ENCODE peak calls at places on chromosomes 7 and 10, in six cellular contexts. One of them, this sample, is unnamed. For H3K27me3, the result is how much of the 10 kb centered on the place peaks cover.

GRCh38 chr7:157271991-157272324 is 64.8 kb upstream of the DNAJB6 start:
- DNase-seq in heart right ventricle: peak
- DNase-seq in adrenal gland: peak
- DNase-seq in tibial artery: peak
- DNase-seq in PC-9: no peak
- DNase-seq in colonic mucosa: no peak
- DNase-seq in this sample: peak

GRCh38 chr7:94289071-94289470 is 105.6 kb upstream of the COL1A2 start:
- DNase-seq in heart right ventricle: peak
- DNase-seq in adrenal gland: peak
- DNase-seq in tibial artery: peak
- DNase-seq in PC-9: peak
- DNase-seq in colonic mucosa: peak
- DNase-seq in this sample: peak

GRCh38 chr7:133570321-133570720 is 317.4 kb downstream of the EXOC4 start:
- DNase-seq in heart right ventricle: no peak
- DNase-seq in adrenal gland: no peak
- DNase-seq in tibial artery: no peak
- DNase-seq in PC-9: no peak
- DNase-seq in colonic mucosa: no peak
- DNase-seq in this sample: no peak

GRCh38 chr10:126376956-126377355 is 11.3 kb downstream of the ADAM12 start:
- DNase-seq in heart right ventricle: no peak
- DNase-seq in adrenal gland: no peak
- DNase-seq in tibial artery: no peak
- DNase-seq in PC-9: peak
- DNase-seq in colonic mucosa: no peak
- DNase-seq in this sample: peak

GRCh38 chr10:99672884-99673283 is 13.6 kb downstream of the ENTPD7 start:
- DNase-seq in heart right ventricle: no peak
- DNase-seq in adrenal gland: no peak
- DNase-seq in tibial artery: no peak
- DNase-seq in PC-9: no peak
- DNase-seq in colonic mucosa: no peak
- DNase-seq in this sample: no peak

GRCh38 chr7:22665816-22666375 is 61.1 kb upstream of the IL6 start:
- DNase-seq in heart right ventricle: no peak
- DNase-seq in adrenal gland: no peak
- DNase-seq in tibial artery: no peak
- DNase-seq in PC-9: peak
- DNase-seq in colonic mucosa: no peak
- DNase-seq in this sample: no peak

GRCh38 chr10:113557389-113558321 is 4.8 kb downstream of the HABP2 start:
- DNase-seq in heart right ventricle: peak
- DNase-seq in adrenal gland: peak
- DNase-seq in tibial artery: no peak
- DNase-seq in PC-9: no peak
- DNase-seq in colonic mucosa: no peak
- DNase-seq in this sample: no peak

GRCh38 chr7:140541176-140541512 is 61.8 kb upstream of the MKRN1 start:
- DNase-seq in heart right ventricle: no peak
- DNase-seq in adrenal gland: no peak
- DNase-seq in tibial artery: no peak
- DNase-seq in PC-9: no peak
- DNase-seq in colonic mucosa: no peak
- DNase-seq in this sample: no peak

GRCh38 chr10:85967594-85967993 is 399.0 kb downstream of the GRID1 start:
- DNase-seq in heart right ventricle: no peak
- DNase-seq in adrenal gland: no peak
- DNase-seq in tibial artery: no peak
- DNase-seq in PC-9: no peak
- DNase-seq in colonic mucosa: no peak
- DNase-seq in this sample: peak

GRCh38 chr10:21166557-21167287 is 269.6 kb upstream of the NEBL start:
- DNase-seq in heart right ventricle: no peak
- DNase-seq in adrenal gland: no peak
- DNase-seq in tibial artery: no peak
- DNase-seq in PC-9: no peak
- DNase-seq in colonic mucosa: peak
- DNase-seq in this sample: no peak

GRCh38 chr10:32379314-32379949 is 32.5 kb upstream of the EPC1 start:
- DNase-seq in heart right ventricle: peak
- DNase-seq in adrenal gland: no peak
- DNase-seq in tibial artery: no peak
- DNase-seq in PC-9: peak
- DNase-seq in colonic mucosa: no peak
- DNase-seq in this sample: no peak

GRCh38 chr7:79296553-79297320 is 156.7 kb downstream of the MAGI2 start:
- DNase-seq in heart right ventricle: no peak
- DNase-seq in adrenal gland: no peak
- DNase-seq in tibial artery: no peak
- DNase-seq in PC-9: no peak
- DNase-seq in colonic mucosa: no peak
- DNase-seq in this sample: no peak

GRCh38 chr10:34628174-34628802 is 186.8 kb downstream of the PARD3 start:
- DNase-seq in heart right ventricle: peak
- DNase-seq in adrenal gland: peak
- DNase-seq in tibial artery: peak
- DNase-seq in PC-9: no peak
- DNase-seq in colonic mucosa: peak
- DNase-seq in this sample: no peak

GRCh38 chr7:157611341-157611740 is 274.5 kb downstream of the DNAJB6 start:
- DNase-seq in heart right ventricle: no peak
- DNase-seq in adrenal gland: no peak
- DNase-seq in tibial artery: no peak
- DNase-seq in PC-9: no peak
- DNase-seq in colonic mucosa: no peak
- DNase-seq in this sample: no peak

GRCh38 chr7:6623589-6624245 is 8.3 kb downstream of the ZNF853 start:
- DNase-seq in heart right ventricle: no peak
- DNase-seq in adrenal gland: no peak
- DNase-seq in tibial artery: no peak
- DNase-seq in PC-9: no peak
- DNase-seq in colonic mucosa: no peak
- DNase-seq in this sample: no peak

GRCh38 chr10:75742355-75742754 is 310.9 kb downstream of the LRMDA start:
- DNase-seq in heart right ventricle: no peak
- DNase-seq in adrenal gland: no peak
- DNase-seq in tibial artery: no peak
- DNase-seq in PC-9: no peak
- DNase-seq in colonic mucosa: no peak
- DNase-seq in this sample: no peak

GRCh38 chr7:111090834-111091233 is at the start of gene LRRN3:
- DNase-seq in heart right ventricle: peak
- DNase-seq in adrenal gland: peak
- DNase-seq in tibial artery: peak
- DNase-seq in PC-9: no peak
- DNase-seq in colonic mucosa: no peak
- DNase-seq in this sample: no peak

GRCh38 chr7:141013345-141013715 is 1.4 kb downstream of the MRPS33 start:
- DNase-seq in heart right ventricle: no peak
- DNase-seq in adrenal gland: no peak
- DNase-seq in tibial artery: no peak
- DNase-seq in PC-9: no peak
- DNase-seq in colonic mucosa: no peak
- DNase-seq in this sample: no peak

GRCh38 chr10:96651998-96652431 is 65.2 kb upstream of the TM9SF3 start:
- DNase-seq in heart right ventricle: peak
- DNase-seq in adrenal gland: peak
- DNase-seq in tibial artery: no peak
- DNase-seq in PC-9: no peak
- DNase-seq in colonic mucosa: no peak
- DNase-seq in this sample: no peak

GRCh38 chr10:43648083-43648391 is 644 bp downstream of the ZNF32 start:
- DNase-seq in heart right ventricle: no peak
- DNase-seq in adrenal gland: no peak
- DNase-seq in tibial artery: no peak
- DNase-seq in PC-9: no peak
- DNase-seq in colonic mucosa: no peak
- DNase-seq in this sample: no peak

GRCh38 chr7:845091-845490 is 12.8 kb downstream of the SUN1 start:
- DNase-seq in heart right ventricle: no peak
- DNase-seq in adrenal gland: no peak
- DNase-seq in tibial artery: no peak
- DNase-seq in PC-9: no peak
- DNase-seq in colonic mucosa: no peak
- DNase-seq in this sample: no peak

GRCh38 chr7:135206887-135207738 is 4.2 kb downstream of the WDR91 start:
- DNase-seq in heart right ventricle: no peak
- DNase-seq in adrenal gland: no peak
- DNase-seq in tibial artery: no peak
- DNase-seq in PC-9: no peak
- DNase-seq in colonic mucosa: no peak
- DNase-seq in this sample: no peak

GRCh38 chr10:29435809-29436501 is 147.1 kb downstream of the LYZL1 start:
- DNase-seq in heart right ventricle: no peak
- DNase-seq in adrenal gland: no peak
- DNase-seq in tibial artery: no peak
- DNase-seq in PC-9: no peak
- DNase-seq in colonic mucosa: no peak
- DNase-seq in this sample: no peak

GRCh38 chr7:1229334-1229935 is 3.2 kb upstream of the UNCX start:
- DNase-seq in heart right ventricle: no peak
- DNase-seq in adrenal gland: no peak
- DNase-seq in tibial artery: no peak
- DNase-seq in PC-9: no peak
- DNase-seq in colonic mucosa: no peak
- DNase-seq in this sample: no peak

GRCh38 chr10:34449836-34450235 is 365.3 kb downstream of the PARD3 start:
- DNase-seq in heart right ventricle: no peak
- DNase-seq in adrenal gland: no peak
- DNase-seq in tibial artery: no peak
- DNase-seq in PC-9: no peak
- DNase-seq in colonic mucosa: no peak
- DNase-seq in this sample: no peak

GRCh38 chr7:153061913-153062528 is 302.5 kb downstream of the ACTR3B start:
- DNase-seq in heart right ventricle: no peak
- DNase-seq in adrenal gland: no peak
- DNase-seq in tibial artery: no peak
- DNase-seq in PC-9: no peak
- DNase-seq in colonic mucosa: no peak
- DNase-seq in this sample: no peak

GRCh38 chr7:89334785-89335184 is 539.2 kb upstream of the TEX47 start:
- DNase-seq in heart right ventricle: no peak
- DNase-seq in adrenal gland: no peak
- DNase-seq in tibial artery: no peak
- DNase-seq in PC-9: no peak
- DNase-seq in colonic mucosa: no peak
- DNase-seq in this sample: no peak

GRCh38 chr10:94639902-94640301 is 43.6 kb upstream of the CYP2C18 start:
- DNase-seq in heart right ventricle: no peak
- DNase-seq in adrenal gland: no peak
- DNase-seq in tibial artery: no peak
- DNase-seq in PC-9: no peak
- DNase-seq in colonic mucosa: no peak
- DNase-seq in this sample: no peak
- TF ChIP-seq CTCF in heart right ventricle: no peak
- TF ChIP-seq CTCF in adrenal gland: no peak
- TF ChIP-seq CTCF in tibial artery: no peak
- TF ChIP-seq CTCF in PC-9: no peak
- TF ChIP-seq CTCF in colonic mucosa: no peak
- TF ChIP-seq CTCF in this sample: no peak

DNA sequence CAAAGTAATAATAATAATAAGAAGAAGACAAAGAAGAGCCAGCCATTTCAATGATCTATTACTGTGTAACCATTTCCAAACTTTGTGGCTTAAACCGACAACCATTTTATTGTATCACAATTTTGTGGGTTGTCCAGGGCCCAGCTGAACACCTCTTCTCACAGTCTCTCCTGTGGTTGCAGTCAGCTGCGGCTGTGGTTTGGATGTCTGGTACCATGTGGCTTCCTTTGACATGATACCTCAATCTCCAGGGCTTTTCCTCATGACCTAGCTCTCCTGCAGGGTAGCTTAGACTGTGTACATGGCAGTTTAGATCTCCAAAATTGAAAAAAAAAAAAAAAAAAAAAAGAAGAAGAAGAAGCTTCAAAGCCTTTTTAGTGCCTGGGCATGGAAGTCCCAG is 72.6 kb upstream of the NFKB2 start:
- DNase-seq in heart right ventricle: no peak
- DNase-seq in adrenal gland: no peak
- DNase-seq in tibial artery: no peak
- DNase-seq in PC-9: no peak
- DNase-seq in colonic mucosa: no peak
- DNase-seq in this sample: no peak
- H3K4me3 ChIP-seq in heart right ventricle: no peak
- H3K4me3 ChIP-seq in adrenal gland: no peak
- H3K4me3 ChIP-seq in tibial artery: no peak
- H3K4me3 ChIP-seq in PC-9: no peak
- H3K4me3 ChIP-seq in colonic mucosa: no peak
- H3K4me3 ChIP-seq in this sample: no peak

DNA sequence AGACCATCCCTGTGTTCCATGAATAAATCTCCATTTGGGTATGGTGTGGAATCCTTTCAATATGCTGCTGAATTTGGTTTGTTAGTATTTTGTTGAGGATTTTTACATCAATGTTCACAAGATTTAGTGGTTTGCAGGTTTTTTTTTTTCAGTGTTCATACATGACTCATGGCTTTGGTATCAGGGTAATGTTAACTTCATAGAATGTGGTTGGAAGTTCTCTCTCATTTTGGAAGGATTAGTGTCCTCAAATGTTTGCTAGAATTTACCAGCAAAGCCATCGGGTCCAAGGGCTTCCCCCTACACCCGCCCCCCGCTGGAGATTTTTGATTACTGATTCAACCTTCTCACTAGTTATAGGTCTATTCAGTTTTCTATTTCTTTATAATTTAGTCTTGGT is 398.0 kb downstream of the NXPH1 start:
- DNase-seq in heart right ventricle: no peak
- DNase-seq in adrenal gland: no peak
- DNase-seq in tibial artery: no peak
- DNase-seq in PC-9: no peak
- DNase-seq in colonic mucosa: no peak
- DNase-seq in this sample: peak
- H3K27me3 ChIP-seq in heart right ventricle: under half
- H3K27me3 ChIP-seq in adrenal gland: under half
- H3K27me3 ChIP-seq in tibial artery: under half
- H3K27me3 ChIP-seq in PC-9: under half
- H3K27me3 ChIP-seq in colonic mucosa: under half
- H3K27me3 ChIP-seq in this sample: under half

GRCh38 chr7:102322202-102322715 is 34.0 kb downstream of the SPDYE6 start:
- DNase-seq in heart right ventricle: no peak
- DNase-seq in adrenal gland: no peak
- DNase-seq in tibial artery: no peak
- DNase-seq in PC-9: no peak
- DNase-seq in colonic mucosa: peak
- DNase-seq in this sample: no peak

GRCh38 chr7:102331536-102332275 is 24.5 kb downstream of the SPDYE6 start:
- DNase-seq in heart right ventricle: no peak
- DNase-seq in adrenal gland: no peak
- DNase-seq in tibial artery: no peak
- DNase-seq in PC-9: no peak
- DNase-seq in colonic mucosa: no peak
- DNase-seq in this sample: no peak

GRCh38 chr7:102323914-102324195 is 32.4 kb downstream of the SPDYE6 start:
- DNase-seq in heart right ventricle: no peak
- DNase-seq in adrenal gland: no peak
- DNase-seq in tibial artery: no peak
- DNase-seq in PC-9: no peak
- DNase-seq in colonic mucosa: peak
- DNase-seq in this sample: no peak

GRCh38 chr7:102321351-102322201 is 34.7 kb downstream of the SPDYE6 start:
- DNase-seq in heart right ventricle: no peak
- DNase-seq in adrenal gland: no peak
- DNase-seq in tibial artery: no peak
- DNase-seq in PC-9: no peak
- DNase-seq in colonic mucosa: peak
- DNase-seq in this sample: no peak

GRCh38 chr7:102326156-102326914 is 29.9 kb downstream of the SPDYE6 start:
- DNase-seq in heart right ventricle: no peak
- DNase-seq in adrenal gland: no peak
- DNase-seq in tibial artery: no peak
- DNase-seq in PC-9: no peak
- DNase-seq in colonic mucosa: peak
- DNase-seq in this sample: no peak
- TF ChIP-seq CTCF in heart right ventricle: no peak
- TF ChIP-seq CTCF in adrenal gland: no peak
- TF ChIP-seq CTCF in tibial artery: no peak
- TF ChIP-seq CTCF in PC-9: no peak
- TF ChIP-seq CTCF in colonic mucosa: no peak
- TF ChIP-seq CTCF in this sample: no peak

This sample was measured in kidney epithelial cell.